ENCODE peak calls at places on chromosomes 4 and X, in six cellular contexts. A, E, J, O, Q and U are unnamed samples.

GRCh38 chr4:52641853-52642563 is 17.1 kb downstream of the USP46 start:
- DNase-seq in A (no peak), E (no peak), J (no peak), O (no peak), Q (no peak), U (no peak)

GRCh38 chr4:1249731-1250526 is 999 bp upstream of the CTBP1 start:
- DNase-seq in A (no peak), E (no peak), J (peak), O (peak), Q (no peak), U (peak)

GRCh38 chr4:119025440-119025839 is 110.2 kb upstream of the MYOZ2 start:
- DNase-seq in A (no peak), E (peak), J (no peak), O (peak), Q (peak), U (no peak)

GRCh38 chrX:102624105-102624504 is 24.8 kb downstream of the ARMCX5 start:
- DNase-seq in A (no peak), E (no peak), J (no peak), O (no peak), Q (no peak), U (no peak)

GRCh38 chrX:130770615-130771014 is 132.4 kb downstream of the ENOX2 start:
- DNase-seq in A (no peak), E (no peak), J (no peak), O (no peak), Q (no peak), U (no peak)

GRCh38 chr4:629916-630641 is 4.7 kb downstream of the PDE6B start:
- DNase-seq in A (no peak), E (peak), J (peak), O (no peak), Q (no peak), U (no peak)

GRCh38 chrX:147191361-147191760 is 376.8 kb upstream of the CXorf51A start:
- DNase-seq in A (no peak), E (no peak), J (no peak), O (no peak), Q (no peak), U (no peak)

GRCh38 chr4:135368826-135369225 is 1167.2 kb upstream of the PABPC4L start:
- DNase-seq in A (no peak), E (no peak), J (no peak), O (no peak), Q (no peak), U (no peak)

GRCh38 chrX:12984629-12985303 is 9.9 kb downstream of the TMSB4X start:
- DNase-seq in A (no peak), E (no peak), J (no peak), O (peak), Q (no peak), U (no peak)

GRCh38 chrX:107448625-107449468 is 605 bp upstream of the FRMPD3 start:
- DNase-seq in A (no peak), E (no peak), J (peak), O (no peak), Q (no peak), U (no peak)

GRCh38 chrX:77427586-77427985 is 19.6 kb upstream of the FGF16 start:
- DNase-seq in A (no peak), E (no peak), J (no peak), O (no peak), Q (no peak), U (no peak)

GRCh38 chr4:138749303-138749702 is 266.3 kb upstream of the NOCT start:
- DNase-seq in A (no peak), E (no peak), J (no peak), O (no peak), Q (no peak), U (no peak)

GRCh38 chrX:119075271-119075670 is 2.5 kb downstream of the CT47C1 start:
- DNase-seq in A (no peak), E (no peak), J (no peak), O (no peak), Q (no peak), U (no peak)

GRCh38 chr4:122874194-122874593 is 47.6 kb downstream of the FGF2 start:
- DNase-seq in A (no peak), E (no peak), J (no peak), O (no peak), Q (no peak), U (no peak)

GRCh38 chr4:25405453-25405852 is 28.4 kb downstream of the ANAPC4 start:
- DNase-seq in A (no peak), E (no peak), J (no peak), O (no peak), Q (no peak), U (no peak)

DNA sequence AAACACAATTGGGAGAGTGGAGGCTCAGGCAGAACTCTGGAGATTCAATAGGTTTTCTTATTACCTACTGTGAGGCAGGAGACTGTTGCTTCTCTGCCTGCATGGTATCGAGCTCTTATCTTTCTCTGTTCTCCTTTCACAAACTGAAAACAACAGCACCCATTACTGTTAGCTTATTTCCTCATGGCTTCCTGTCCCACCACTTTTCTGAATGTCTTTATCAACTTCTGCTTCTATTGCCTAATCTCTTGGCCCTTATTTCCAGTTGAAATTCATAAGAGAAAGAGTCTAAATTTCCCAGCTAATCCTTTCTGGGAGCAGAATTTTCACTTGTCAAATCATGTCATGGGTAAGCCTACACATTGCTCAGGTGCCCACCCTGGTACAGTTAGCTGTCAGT is 46.8 kb upstream of the NDST3 start:
- DNase-seq in A (no peak), E (no peak), J (no peak), O (no peak), Q (no peak), U (no peak)
- H3K27ac ChIP-seq in A (no peak), E (no peak), J (no peak), O (no peak), Q (no peak), U (no peak)

GRCh38 chr4:14607001-14607400 is 395.3 kb upstream of the CPEB2 start:
- DNase-seq in A (no peak), E (no peak), J (no peak), O (no peak), Q (no peak), U (no peak)
- TF ChIP-seq CTCF in A (no peak), E (no peak), J (no peak), O (no peak), Q (no peak), U (no peak)

GRCh38 chr4:88697113-88697512 is 516 bp downstream of the NAP1L5 start:
- DNase-seq in A (no peak), E (no peak), J (no peak), O (peak), Q (peak), U (no peak)

GRCh38 chr4:88698539-88698938 is 910 bp upstream of the NAP1L5 start:
- DNase-seq in A (no peak), E (no peak), J (no peak), O (no peak), Q (no peak), U (no peak)

GRCh38 chr4:88693792-88694191 is 3.8 kb downstream of the NAP1L5 start:
- DNase-seq in A (no peak), E (no peak), J (no peak), O (no peak), Q (no peak), U (no peak)

GRCh38 chr4:88696620-88697019 is 1.0 kb downstream of the NAP1L5 start:
- DNase-seq in A (no peak), E (no peak), J (no peak), O (no peak), Q (no peak), U (no peak)

GRCh38 chr4:88697588-88698329 is at the start of gene NAP1L5:
- DNase-seq in A (no peak), E (peak), J (peak), O (peak), Q (peak), U (peak)
- H3K4me3 ChIP-seq in A (peak), E (peak), J (peak), O (peak), Q (peak), U (peak)

GRCh38 chrX:120672841-120673530 is 43.1 kb upstream of the C1GALT1C1 start:
- DNase-seq in A (no peak), E (no peak), J (no peak), O (no peak), Q (no peak), U (no peak)
- H3K27ac ChIP-seq in A (no peak), E (peak), J (no peak), O (no peak), Q (peak), U (no peak)

DNA sequence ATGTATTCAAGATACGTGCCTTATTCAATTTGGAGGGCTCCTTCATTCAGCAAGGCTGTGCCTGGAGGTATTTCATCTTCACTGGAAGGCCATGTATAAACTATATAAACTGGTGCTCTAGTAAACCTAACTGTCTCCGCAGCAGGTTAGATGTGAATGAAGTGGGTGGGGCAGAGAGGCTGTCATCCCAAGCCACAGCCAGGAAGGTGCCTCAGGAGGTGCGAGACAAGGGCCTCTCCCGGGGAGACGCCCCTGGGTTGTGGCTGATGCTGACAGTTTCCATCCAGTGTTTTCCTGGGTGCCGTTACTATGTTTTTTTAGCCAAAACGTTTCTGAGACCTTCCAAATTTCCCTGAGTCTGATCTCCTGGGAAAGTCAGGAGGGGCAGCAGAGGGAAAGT is 221.5 kb upstream of the RPL34 start:
- DNase-seq in A (no peak), E (no peak), J (peak), O (no peak), Q (no peak), U (no peak)
- TF ChIP-seq CTCF in A (no peak), E (no peak), J (no peak), O (no peak), Q (no peak), U (no peak)

GRCh38 chr4:151471728-151472127 is 62.8 kb downstream of the FHIP1A start:
- DNase-seq in A (no peak), E (no peak), J (no peak), O (no peak), Q (no peak), U (no peak)
- H3K4me3 ChIP-seq in A (no peak), E (no peak), J (no peak), O (no peak), Q (no peak), U (no peak)

GRCh38 chr4:18914182-18914581 is 892.6 kb upstream of the LCORL start:
- DNase-seq in A (no peak), E (no peak), J (no peak), O (no peak), Q (no peak), U (no peak)
- H3K27ac ChIP-seq in A (no peak), E (no peak), J (no peak), O (no peak), Q (no peak), U (no peak)

DNA sequence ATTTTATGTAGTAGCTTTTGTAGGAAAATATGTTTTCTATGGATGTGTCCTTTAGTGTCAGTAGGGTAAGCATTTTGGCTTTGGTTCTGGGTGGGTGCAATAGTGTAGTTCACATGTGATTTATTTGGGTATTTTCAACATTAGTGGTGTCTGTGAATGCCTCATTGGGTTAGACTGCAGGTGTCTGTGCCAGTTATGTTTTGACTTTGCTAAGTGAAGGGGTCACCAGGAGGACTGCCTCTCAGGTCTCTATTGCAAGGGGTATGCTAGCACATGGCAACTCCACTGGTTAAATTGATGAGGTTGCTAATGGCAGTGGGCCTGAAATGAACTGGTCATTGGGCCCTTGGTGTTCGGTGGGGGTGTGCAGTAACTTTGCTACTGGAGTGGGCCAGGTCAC is 467.1 kb downstream of the NAF1 start:
- DNase-seq in A (no peak), E (no peak), J (no peak), O (no peak), Q (no peak), U (no peak)
- TF ChIP-seq CTCF in A (no peak), E (no peak), J (no peak), O (no peak), Q (no peak), U (no peak)